ENCODE peak calls at places on chromosome 2, in eight cellular contexts. One of them, this sample, is unnamed.

GRCh38 chr2:118380915-118381653 is 292.8 kb downstream of the INSIG2 start:
- DNase-seq in amniotic epithelial cell: no peak
- DNase-seq in DMS79: no peak
- DNase-seq in stimulated activated CD8-positive, alpha-beta memory T cell treated with anti-CD3 and anti-CD28 coated beads, Interleukin-7, amount 100 ng/mL, for 1 hour: no peak
- DNase-seq in activated CD4-positive, alpha-beta T cell treated with anti-CD3 and anti-CD28 coated beads, Interleukin-2, amount 50 U/mL, for 24 hours: no peak
- DNase-seq in mesendoderm: no peak
- DNase-seq in GM18507: no peak
- DNase-seq in neural crest cell: no peak
- DNase-seq in this sample: no peak

GRCh38 chr2:153222231-153223165 is 256.1 kb downstream of the RPRM start:
- DNase-seq in amniotic epithelial cell: no peak
- DNase-seq in DMS79: no peak
- DNase-seq in stimulated activated CD8-positive, alpha-beta memory T cell treated with anti-CD3 and anti-CD28 coated beads, Interleukin-7, amount 100 ng/mL, for 1 hour: no peak
- DNase-seq in activated CD4-positive, alpha-beta T cell treated with anti-CD3 and anti-CD28 coated beads, Interleukin-2, amount 50 U/mL, for 24 hours: no peak
- DNase-seq in mesendoderm: no peak
- DNase-seq in GM18507: no peak
- DNase-seq in neural crest cell: no peak
- DNase-seq in this sample: no peak

GRCh38 chr2:209095432-209095831 is 328.4 kb upstream of the MAP2 start:
- DNase-seq in amniotic epithelial cell: no peak
- DNase-seq in DMS79: no peak
- DNase-seq in stimulated activated CD8-positive, alpha-beta memory T cell treated with anti-CD3 and anti-CD28 coated beads, Interleukin-7, amount 100 ng/mL, for 1 hour: no peak
- DNase-seq in activated CD4-positive, alpha-beta T cell treated with anti-CD3 and anti-CD28 coated beads, Interleukin-2, amount 50 U/mL, for 24 hours: no peak
- DNase-seq in mesendoderm: no peak
- DNase-seq in GM18507: no peak
- DNase-seq in neural crest cell: no peak
- DNase-seq in this sample: no peak

GRCh38 chr2:217905906-217906305 is 96.9 kb downstream of the TNS1 start:
- DNase-seq in amniotic epithelial cell: no peak
- DNase-seq in DMS79: no peak
- DNase-seq in stimulated activated CD8-positive, alpha-beta memory T cell treated with anti-CD3 and anti-CD28 coated beads, Interleukin-7, amount 100 ng/mL, for 1 hour: no peak
- DNase-seq in activated CD4-positive, alpha-beta T cell treated with anti-CD3 and anti-CD28 coated beads, Interleukin-2, amount 50 U/mL, for 24 hours: no peak
- DNase-seq in mesendoderm: no peak
- DNase-seq in GM18507: no peak
- DNase-seq in neural crest cell: no peak
- DNase-seq in this sample: no peak

GRCh38 chr2:128313076-128313836 is 5.4 kb downstream of the HS6ST1 start:
- DNase-seq in amniotic epithelial cell: peak
- DNase-seq in DMS79: no peak
- DNase-seq in stimulated activated CD8-positive, alpha-beta memory T cell treated with anti-CD3 and anti-CD28 coated beads, Interleukin-7, amount 100 ng/mL, for 1 hour: no peak
- DNase-seq in activated CD4-positive, alpha-beta T cell treated with anti-CD3 and anti-CD28 coated beads, Interleukin-2, amount 50 U/mL, for 24 hours: no peak
- DNase-seq in mesendoderm: peak
- DNase-seq in GM18507: no peak
- DNase-seq in neural crest cell: no peak
- DNase-seq in this sample: no peak

GRCh38 chr2:169715379-169716228 is 18.0 kb upstream of the KLHL23 start:
- DNase-seq in amniotic epithelial cell: peak
- DNase-seq in DMS79: peak
- DNase-seq in stimulated activated CD8-positive, alpha-beta memory T cell treated with anti-CD3 and anti-CD28 coated beads, Interleukin-7, amount 100 ng/mL, for 1 hour: no peak
- DNase-seq in activated CD4-positive, alpha-beta T cell treated with anti-CD3 and anti-CD28 coated beads, Interleukin-2, amount 50 U/mL, for 24 hours: no peak
- DNase-seq in mesendoderm: no peak
- DNase-seq in GM18507: no peak
- DNase-seq in neural crest cell: no peak
- DNase-seq in this sample: no peak

GRCh38 chr2:158120664-158121063 is 19.0 kb downstream of the UPP2 start:
- DNase-seq in amniotic epithelial cell: no peak
- DNase-seq in DMS79: no peak
- DNase-seq in stimulated activated CD8-positive, alpha-beta memory T cell treated with anti-CD3 and anti-CD28 coated beads, Interleukin-7, amount 100 ng/mL, for 1 hour: no peak
- DNase-seq in activated CD4-positive, alpha-beta T cell treated with anti-CD3 and anti-CD28 coated beads, Interleukin-2, amount 50 U/mL, for 24 hours: no peak
- DNase-seq in mesendoderm: no peak
- DNase-seq in GM18507: no peak
- DNase-seq in neural crest cell: no peak
- DNase-seq in this sample: no peak

GRCh38 chr2:127419448-127420038 is 1.3 kb downstream of the PROC start:
- DNase-seq in amniotic epithelial cell: no peak
- DNase-seq in DMS79: no peak
- DNase-seq in stimulated activated CD8-positive, alpha-beta memory T cell treated with anti-CD3 and anti-CD28 coated beads, Interleukin-7, amount 100 ng/mL, for 1 hour: no peak
- DNase-seq in activated CD4-positive, alpha-beta T cell treated with anti-CD3 and anti-CD28 coated beads, Interleukin-2, amount 50 U/mL, for 24 hours: no peak
- DNase-seq in mesendoderm: no peak
- DNase-seq in GM18507: no peak
- DNase-seq in neural crest cell: no peak
- DNase-seq in this sample: no peak

GRCh38 chr2:119682578-119682977 is 3.6 kb downstream of the TMEM177 start:
- DNase-seq in amniotic epithelial cell: no peak
- DNase-seq in DMS79: no peak
- DNase-seq in stimulated activated CD8-positive, alpha-beta memory T cell treated with anti-CD3 and anti-CD28 coated beads, Interleukin-7, amount 100 ng/mL, for 1 hour: no peak
- DNase-seq in activated CD4-positive, alpha-beta T cell treated with anti-CD3 and anti-CD28 coated beads, Interleukin-2, amount 50 U/mL, for 24 hours: no peak
- DNase-seq in mesendoderm: no peak
- DNase-seq in GM18507: no peak
- DNase-seq in neural crest cell: no peak
- DNase-seq in this sample: no peak

GRCh38 chr2:122070241-122070731 is 314.8 kb downstream of the TSN start:
- DNase-seq in amniotic epithelial cell: no peak
- DNase-seq in DMS79: no peak
- DNase-seq in stimulated activated CD8-positive, alpha-beta memory T cell treated with anti-CD3 and anti-CD28 coated beads, Interleukin-7, amount 100 ng/mL, for 1 hour: no peak
- DNase-seq in activated CD4-positive, alpha-beta T cell treated with anti-CD3 and anti-CD28 coated beads, Interleukin-2, amount 50 U/mL, for 24 hours: no peak
- DNase-seq in mesendoderm: peak
- DNase-seq in GM18507: no peak
- DNase-seq in neural crest cell: no peak
- DNase-seq in this sample: no peak

GRCh38 chr2:129667586-129667985 is 311.9 kb upstream of the RAB6C start:
- DNase-seq in amniotic epithelial cell: no peak
- DNase-seq in DMS79: no peak
- DNase-seq in stimulated activated CD8-positive, alpha-beta memory T cell treated with anti-CD3 and anti-CD28 coated beads, Interleukin-7, amount 100 ng/mL, for 1 hour: no peak
- DNase-seq in activated CD4-positive, alpha-beta T cell treated with anti-CD3 and anti-CD28 coated beads, Interleukin-2, amount 50 U/mL, for 24 hours: no peak
- DNase-seq in mesendoderm: no peak
- DNase-seq in GM18507: no peak
- DNase-seq in neural crest cell: no peak
- DNase-seq in this sample: no peak

GRCh38 chr2:84870306-84870705 is 10.6 kb downstream of the TRABD2A start:
- DNase-seq in amniotic epithelial cell: no peak
- DNase-seq in DMS79: no peak
- DNase-seq in stimulated activated CD8-positive, alpha-beta memory T cell treated with anti-CD3 and anti-CD28 coated beads, Interleukin-7, amount 100 ng/mL, for 1 hour: no peak
- DNase-seq in activated CD4-positive, alpha-beta T cell treated with anti-CD3 and anti-CD28 coated beads, Interleukin-2, amount 50 U/mL, for 24 hours: no peak
- DNase-seq in mesendoderm: peak
- DNase-seq in GM18507: no peak
- DNase-seq in neural crest cell: no peak
- DNase-seq in this sample: no peak

GRCh38 chr2:234463626-234464290 is 33.1 kb downstream of the ARL4C start:
- DNase-seq in amniotic epithelial cell: peak
- DNase-seq in DMS79: peak
- DNase-seq in stimulated activated CD8-positive, alpha-beta memory T cell treated with anti-CD3 and anti-CD28 coated beads, Interleukin-7, amount 100 ng/mL, for 1 hour: peak
- DNase-seq in activated CD4-positive, alpha-beta T cell treated with anti-CD3 and anti-CD28 coated beads, Interleukin-2, amount 50 U/mL, for 24 hours: peak
- DNase-seq in mesendoderm: no peak
- DNase-seq in GM18507: no peak
- DNase-seq in neural crest cell: no peak
- DNase-seq in this sample: no peak

GRCh38 chr2:112053917-112054846 is 887 bp upstream of the TMEM87B start:
- DNase-seq in amniotic epithelial cell: peak
- DNase-seq in DMS79: peak
- DNase-seq in stimulated activated CD8-positive, alpha-beta memory T cell treated with anti-CD3 and anti-CD28 coated beads, Interleukin-7, amount 100 ng/mL, for 1 hour: peak
- DNase-seq in activated CD4-positive, alpha-beta T cell treated with anti-CD3 and anti-CD28 coated beads, Interleukin-2, amount 50 U/mL, for 24 hours: peak
- DNase-seq in mesendoderm: peak
- DNase-seq in GM18507: peak
- DNase-seq in neural crest cell: peak
- DNase-seq in this sample: peak

GRCh38 chr2:161436411-161436810 is 20.3 kb downstream of the TBR1 start:
- DNase-seq in amniotic epithelial cell: peak
- DNase-seq in DMS79: no peak
- DNase-seq in stimulated activated CD8-positive, alpha-beta memory T cell treated with anti-CD3 and anti-CD28 coated beads, Interleukin-7, amount 100 ng/mL, for 1 hour: no peak
- DNase-seq in activated CD4-positive, alpha-beta T cell treated with anti-CD3 and anti-CD28 coated beads, Interleukin-2, amount 50 U/mL, for 24 hours: no peak
- DNase-seq in mesendoderm: no peak
- DNase-seq in GM18507: no peak
- DNase-seq in neural crest cell: no peak
- DNase-seq in this sample: no peak

GRCh38 chr2:173021939-173022371 is 53.7 kb upstream of the MAP3K20 start:
- DNase-seq in amniotic epithelial cell: peak
- DNase-seq in DMS79: no peak
- DNase-seq in stimulated activated CD8-positive, alpha-beta memory T cell treated with anti-CD3 and anti-CD28 coated beads, Interleukin-7, amount 100 ng/mL, for 1 hour: no peak
- DNase-seq in activated CD4-positive, alpha-beta T cell treated with anti-CD3 and anti-CD28 coated beads, Interleukin-2, amount 50 U/mL, for 24 hours: no peak
- DNase-seq in mesendoderm: no peak
- DNase-seq in GM18507: no peak
- DNase-seq in neural crest cell: no peak
- DNase-seq in this sample: no peak

GRCh38 chr2:205352120-205352519 is 330.2 kb upstream of the NRP2 start:
- DNase-seq in amniotic epithelial cell: no peak
- DNase-seq in DMS79: no peak
- DNase-seq in stimulated activated CD8-positive, alpha-beta memory T cell treated with anti-CD3 and anti-CD28 coated beads, Interleukin-7, amount 100 ng/mL, for 1 hour: no peak
- DNase-seq in activated CD4-positive, alpha-beta T cell treated with anti-CD3 and anti-CD28 coated beads, Interleukin-2, amount 50 U/mL, for 24 hours: no peak
- DNase-seq in mesendoderm: no peak
- DNase-seq in GM18507: no peak
- DNase-seq in neural crest cell: no peak
- DNase-seq in this sample: no peak

GRCh38 chr2:113770929-113771328 is 14.5 kb upstream of the SLC35F5 start:
- DNase-seq in amniotic epithelial cell: no peak
- DNase-seq in DMS79: no peak
- DNase-seq in stimulated activated CD8-positive, alpha-beta memory T cell treated with anti-CD3 and anti-CD28 coated beads, Interleukin-7, amount 100 ng/mL, for 1 hour: no peak
- DNase-seq in activated CD4-positive, alpha-beta T cell treated with anti-CD3 and anti-CD28 coated beads, Interleukin-2, amount 50 U/mL, for 24 hours: no peak
- DNase-seq in mesendoderm: peak
- DNase-seq in GM18507: no peak
- DNase-seq in neural crest cell: no peak
- DNase-seq in this sample: no peak

GRCh38 chr2:129767346-129767745 is 212.1 kb upstream of the RAB6C start:
- DNase-seq in amniotic epithelial cell: no peak
- DNase-seq in DMS79: no peak
- DNase-seq in stimulated activated CD8-positive, alpha-beta memory T cell treated with anti-CD3 and anti-CD28 coated beads, Interleukin-7, amount 100 ng/mL, for 1 hour: no peak
- DNase-seq in activated CD4-positive, alpha-beta T cell treated with anti-CD3 and anti-CD28 coated beads, Interleukin-2, amount 50 U/mL, for 24 hours: no peak
- DNase-seq in mesendoderm: no peak
- DNase-seq in GM18507: no peak
- DNase-seq in neural crest cell: no peak
- DNase-seq in this sample: no peak

GRCh38 chr2:134411828-134412638 is 158.2 kb downstream of the MGAT5 start:
- DNase-seq in amniotic epithelial cell: peak
- DNase-seq in DMS79: peak
- DNase-seq in stimulated activated CD8-positive, alpha-beta memory T cell treated with anti-CD3 and anti-CD28 coated beads, Interleukin-7, amount 100 ng/mL, for 1 hour: peak
- DNase-seq in activated CD4-positive, alpha-beta T cell treated with anti-CD3 and anti-CD28 coated beads, Interleukin-2, amount 50 U/mL, for 24 hours: peak
- DNase-seq in mesendoderm: peak
- DNase-seq in GM18507: peak
- DNase-seq in neural crest cell: peak
- DNase-seq in this sample: peak

GRCh38 chr2:188279093-188279445 is 12.6 kb upstream of the GULP1 start:
- DNase-seq in amniotic epithelial cell: no peak
- DNase-seq in DMS79: no peak
- DNase-seq in stimulated activated CD8-positive, alpha-beta memory T cell treated with anti-CD3 and anti-CD28 coated beads, Interleukin-7, amount 100 ng/mL, for 1 hour: no peak
- DNase-seq in activated CD4-positive, alpha-beta T cell treated with anti-CD3 and anti-CD28 coated beads, Interleukin-2, amount 50 U/mL, for 24 hours: no peak
- DNase-seq in mesendoderm: peak
- DNase-seq in GM18507: no peak
- DNase-seq in neural crest cell: no peak
- DNase-seq in this sample: no peak

GRCh38 chr2:10700078-10700803 is 10.5 kb upstream of the NOL10 start:
- DNase-seq in amniotic epithelial cell: peak
- DNase-seq in DMS79: no peak
- DNase-seq in stimulated activated CD8-positive, alpha-beta memory T cell treated with anti-CD3 and anti-CD28 coated beads, Interleukin-7, amount 100 ng/mL, for 1 hour: no peak
- DNase-seq in activated CD4-positive, alpha-beta T cell treated with anti-CD3 and anti-CD28 coated beads, Interleukin-2, amount 50 U/mL, for 24 hours: no peak
- DNase-seq in mesendoderm: no peak
- DNase-seq in GM18507: no peak
- DNase-seq in neural crest cell: no peak
- DNase-seq in this sample: no peak

GRCh38 chr2:208363485-208363884 is 43.1 kb upstream of the PTH2R start:
- DNase-seq in amniotic epithelial cell: peak
- DNase-seq in DMS79: no peak
- DNase-seq in stimulated activated CD8-positive, alpha-beta memory T cell treated with anti-CD3 and anti-CD28 coated beads, Interleukin-7, amount 100 ng/mL, for 1 hour: no peak
- DNase-seq in activated CD4-positive, alpha-beta T cell treated with anti-CD3 and anti-CD28 coated beads, Interleukin-2, amount 50 U/mL, for 24 hours: no peak
- DNase-seq in mesendoderm: no peak
- DNase-seq in GM18507: no peak
- DNase-seq in neural crest cell: no peak
- DNase-seq in this sample: no peak

GRCh38 chr2:83221258-83221657 is 1237.8 kb downstream of the SUCLG1 start:
- DNase-seq in amniotic epithelial cell: peak
- DNase-seq in DMS79: no peak
- DNase-seq in stimulated activated CD8-positive, alpha-beta memory T cell treated with anti-CD3 and anti-CD28 coated beads, Interleukin-7, amount 100 ng/mL, for 1 hour: no peak
- DNase-seq in activated CD4-positive, alpha-beta T cell treated with anti-CD3 and anti-CD28 coated beads, Interleukin-2, amount 50 U/mL, for 24 hours: no peak
- DNase-seq in mesendoderm: no peak
- DNase-seq in GM18507: no peak
- DNase-seq in neural crest cell: no peak
- DNase-seq in this sample: no peak

GRCh38 chr2:44191739-44192138 is 23.1 kb downstream of the PPM1B start:
- DNase-seq in amniotic epithelial cell: peak
- DNase-seq in DMS79: no peak
- DNase-seq in stimulated activated CD8-positive, alpha-beta memory T cell treated with anti-CD3 and anti-CD28 coated beads, Interleukin-7, amount 100 ng/mL, for 1 hour: no peak
- DNase-seq in activated CD4-positive, alpha-beta T cell treated with anti-CD3 and anti-CD28 coated beads, Interleukin-2, amount 50 U/mL, for 24 hours: no peak
- DNase-seq in mesendoderm: no peak
- DNase-seq in GM18507: peak
- DNase-seq in neural crest cell: no peak
- DNase-seq in this sample: no peak

GRCh38 chr2:18132697-18133096 is 254.2 kb downstream of the KCNS3 start:
- DNase-seq in amniotic epithelial cell: peak
- DNase-seq in DMS79: no peak
- DNase-seq in stimulated activated CD8-positive, alpha-beta memory T cell treated with anti-CD3 and anti-CD28 coated beads, Interleukin-7, amount 100 ng/mL, for 1 hour: no peak
- DNase-seq in activated CD4-positive, alpha-beta T cell treated with anti-CD3 and anti-CD28 coated beads, Interleukin-2, amount 50 U/mL, for 24 hours: no peak
- DNase-seq in mesendoderm: no peak
- DNase-seq in GM18507: no peak
- DNase-seq in neural crest cell: no peak
- DNase-seq in this sample: no peak

GRCh38 chr2:240209493-240209892 is 69.0 kb upstream of the OTOS start:
- DNase-seq in amniotic epithelial cell: no peak
- DNase-seq in DMS79: no peak
- DNase-seq in stimulated activated CD8-positive, alpha-beta memory T cell treated with anti-CD3 and anti-CD28 coated beads, Interleukin-7, amount 100 ng/mL, for 1 hour: no peak
- DNase-seq in activated CD4-positive, alpha-beta T cell treated with anti-CD3 and anti-CD28 coated beads, Interleukin-2, amount 50 U/mL, for 24 hours: no peak
- DNase-seq in mesendoderm: no peak
- DNase-seq in GM18507: no peak
- DNase-seq in neural crest cell: no peak
- DNase-seq in this sample: no peak

GRCh38 chr2:168596881-168597280 is 140.8 kb downstream of the CERS6 start:
- DNase-seq in amniotic epithelial cell: peak
- DNase-seq in DMS79: no peak
- DNase-seq in stimulated activated CD8-positive, alpha-beta memory T cell treated with anti-CD3 and anti-CD28 coated beads, Interleukin-7, amount 100 ng/mL, for 1 hour: no peak
- DNase-seq in activated CD4-positive, alpha-beta T cell treated with anti-CD3 and anti-CD28 coated beads, Interleukin-2, amount 50 U/mL, for 24 hours: no peak
- DNase-seq in mesendoderm: no peak
- DNase-seq in GM18507: no peak
- DNase-seq in neural crest cell: no peak
- DNase-seq in this sample: no peak

GRCh38 chr2:239554761-239555565 is 154.1 kb upstream of the HDAC4 start:
- DNase-seq in amniotic epithelial cell: no peak
- DNase-seq in DMS79: no peak
- DNase-seq in stimulated activated CD8-positive, alpha-beta memory T cell treated with anti-CD3 and anti-CD28 coated beads, Interleukin-7, amount 100 ng/mL, for 1 hour: no peak
- DNase-seq in activated CD4-positive, alpha-beta T cell treated with anti-CD3 and anti-CD28 coated beads, Interleukin-2, amount 50 U/mL, for 24 hours: no peak
- DNase-seq in mesendoderm: no peak
- DNase-seq in GM18507: no peak
- DNase-seq in neural crest cell: no peak
- DNase-seq in this sample: no peak

GRCh38 chr2:231926180-231926741 is at the start of gene NPPC:
- DNase-seq in amniotic epithelial cell: peak
- DNase-seq in DMS79: peak
- DNase-seq in stimulated activated CD8-positive, alpha-beta memory T cell treated with anti-CD3 and anti-CD28 coated beads, Interleukin-7, amount 100 ng/mL, for 1 hour: peak
- DNase-seq in activated CD4-positive, alpha-beta T cell treated with anti-CD3 and anti-CD28 coated beads, Interleukin-2, amount 50 U/mL, for 24 hours: peak
- DNase-seq in mesendoderm: peak
- DNase-seq in GM18507: peak
- DNase-seq in neural crest cell: peak
- DNase-seq in this sample: peak

GRCh38 chr2:75429036-75429435 is 131.7 kb downstream of the EVA1A start:
- DNase-seq in amniotic epithelial cell: no peak
- DNase-seq in DMS79: no peak
- DNase-seq in stimulated activated CD8-positive, alpha-beta memory T cell treated with anti-CD3 and anti-CD28 coated beads, Interleukin-7, amount 100 ng/mL, for 1 hour: no peak
- DNase-seq in activated CD4-positive, alpha-beta T cell treated with anti-CD3 and anti-CD28 coated beads, Interleukin-2, amount 50 U/mL, for 24 hours: no peak
- DNase-seq in mesendoderm: no peak
- DNase-seq in GM18507: no peak
- DNase-seq in neural crest cell: no peak
- DNase-seq in this sample: peak

GRCh38 chr2:25491003-25491696 is 149.4 kb upstream of the DNMT3A start:
- DNase-seq in amniotic epithelial cell: peak
- DNase-seq in DMS79: no peak
- DNase-seq in stimulated activated CD8-positive, alpha-beta memory T cell treated with anti-CD3 and anti-CD28 coated beads, Interleukin-7, amount 100 ng/mL, for 1 hour: no peak
- DNase-seq in activated CD4-positive, alpha-beta T cell treated with anti-CD3 and anti-CD28 coated beads, Interleukin-2, amount 50 U/mL, for 24 hours: no peak
- DNase-seq in mesendoderm: no peak
- DNase-seq in GM18507: no peak
- DNase-seq in neural crest cell: no peak
- DNase-seq in this sample: no peak

GRCh38 chr2:237208373-237209045 is 122.8 kb downstream of the COPS8 start:
- DNase-seq in amniotic epithelial cell: peak
- DNase-seq in DMS79: no peak
- DNase-seq in stimulated activated CD8-positive, alpha-beta memory T cell treated with anti-CD3 and anti-CD28 coated beads, Interleukin-7, amount 100 ng/mL, for 1 hour: no peak
- DNase-seq in activated CD4-positive, alpha-beta T cell treated with anti-CD3 and anti-CD28 coated beads, Interleukin-2, amount 50 U/mL, for 24 hours: no peak
- DNase-seq in mesendoderm: no peak
- DNase-seq in GM18507: no peak
- DNase-seq in neural crest cell: no peak
- DNase-seq in this sample: no peak

GRCh38 chr2:202317080-202317859 is 51.7 kb downstream of the NOP58 start:
- DNase-seq in amniotic epithelial cell: peak
- DNase-seq in DMS79: peak
- DNase-seq in stimulated activated CD8-positive, alpha-beta memory T cell treated with anti-CD3 and anti-CD28 coated beads, Interleukin-7, amount 100 ng/mL, for 1 hour: no peak
- DNase-seq in activated CD4-positive, alpha-beta T cell treated with anti-CD3 and anti-CD28 coated beads, Interleukin-2, amount 50 U/mL, for 24 hours: no peak
- DNase-seq in mesendoderm: peak
- DNase-seq in GM18507: no peak
- DNase-seq in neural crest cell: no peak
- DNase-seq in this sample: no peak